ENCODE peak calls at places on chromosomes 12 and 14, in ten cellular contexts. I is adrenal gland; P is RCC 7860; O is brain microvascular endothelial cell; Q is vagina; T is nucleus accumbens; U is stimulated activated CD8-positive, alpha-beta memory T cell treated with anti-CD3 and anti-CD28 coated beads, Interleukin-2, amount 100 ng/mL, for 1 hour; L is stimulated activated CD4-positive, alpha-beta T cell treated with anti-CD3 and anti-CD28 coated beads, Interleukin-4, amount 100 ng/mL, for 4 hours; A is Panc1; X is uterus. V is an unnamed sample.

GRCh38 chr14:81276699-81277069 is 55.9 kb upstream of the GTF2A1 start:
- DNase-seq in I (no peak), P (no peak), O (no peak), Q (no peak), T (no peak), U (no peak), L (no peak), A (no peak), X (no peak), V (no peak)

GRCh38 chr12:4037747-4038312 is 164.6 kb upstream of the PARP11 start:
- DNase-seq in I (peak), P (no peak), O (peak), Q (no peak), T (no peak), U (no peak), L (no peak), A (no peak), X (peak), V (no peak)

GRCh38 chr12:124411291-124411878 is 116.5 kb downstream of the RFLNA start:
- DNase-seq in I (peak), P (peak), O (peak), Q (no peak), T (no peak), U (no peak), L (no peak), A (no peak), X (peak), V (no peak)

GRCh38 chr14:88993946-88994345 is 169.5 kb downstream of the TTC8 start:
- DNase-seq in I (no peak), P (peak), O (peak), Q (no peak), T (no peak), U (no peak), L (no peak), A (no peak), X (no peak), V (no peak)

GRCh38 chr12:47085815-47086252 is 6.1 kb upstream of the AMIGO2 start:
- DNase-seq in I (no peak), P (peak), O (peak), Q (no peak), T (no peak), U (peak), L (no peak), A (no peak), X (no peak), V (no peak)

GRCh38 chr12:60195483-60195882 is 599.7 kb downstream of the SLC16A7 start:
- DNase-seq in I (no peak), P (no peak), O (no peak), Q (no peak), T (no peak), U (no peak), L (no peak), A (no peak), X (no peak), V (no peak)

GRCh38 chr12:49533331-49533730 is 5.5 kb upstream of the KCNH3 start:
- DNase-seq in I (no peak), P (no peak), O (no peak), Q (no peak), T (no peak), U (no peak), L (no peak), A (no peak), X (no peak), V (no peak)

GRCh38 chr14:72638021-72638420 is 255.9 kb downstream of the DPF3 start:
- DNase-seq in I (peak), P (peak), O (peak), Q (no peak), T (no peak), U (no peak), L (no peak), A (no peak), X (no peak), V (no peak)

GRCh38 chr14:104252256-104253215 is 114.1 kb downstream of the KIF26A start:
- DNase-seq in I (peak), P (no peak), O (no peak), Q (no peak), T (no peak), U (no peak), L (no peak), A (no peak), X (no peak), V (no peak)

GRCh38 chr14:74528886-74529285 is 35.3 kb downstream of the ISCA2 start:
- DNase-seq in I (no peak), P (no peak), O (no peak), Q (no peak), T (no peak), U (no peak), L (no peak), A (no peak), X (no peak), V (no peak)

GRCh38 chr14:101601603-101602465 is 40.5 kb downstream of the DIO3 start:
- DNase-seq in I (no peak), P (no peak), O (no peak), Q (peak), T (no peak), U (no peak), L (no peak), A (no peak), X (no peak), V (peak)

GRCh38 chr12:131491155-131491554 is 219.7 kb upstream of the SFSWAP start:
- DNase-seq in I (no peak), P (no peak), O (no peak), Q (no peak), T (no peak), U (no peak), L (no peak), A (no peak), X (no peak), V (no peak)

GRCh38 chr12:26017484-26018211 is 59.2 kb downstream of the RASSF8 start:
- DNase-seq in I (peak), P (no peak), O (no peak), Q (no peak), T (no peak), U (no peak), L (no peak), A (peak), X (no peak), V (no peak)

GRCh38 chr14:33987565-33988080 is 36.7 kb upstream of the EGLN3 start:
- DNase-seq in I (no peak), P (no peak), O (no peak), Q (no peak), T (no peak), U (no peak), L (no peak), A (no peak), X (no peak), V (no peak)

GRCh38 chr12:5309654-5310053 is 122.3 kb upstream of the NTF3 start:
- DNase-seq in I (no peak), P (peak), O (no peak), Q (no peak), T (no peak), U (no peak), L (no peak), A (no peak), X (no peak), V (no peak)

GRCh38 chr12:81610955-81611889 is 147.9 kb downstream of the PPFIA2 start:
- DNase-seq in I (no peak), P (no peak), O (no peak), Q (no peak), T (no peak), U (no peak), L (no peak), A (no peak), X (no peak), V (no peak)

GRCh38 chr12:106682594-106683234 is 91.8 kb upstream of the RIC8B start:
- DNase-seq in I (no peak), P (peak), O (no peak), Q (no peak), T (no peak), U (no peak), L (no peak), A (no peak), X (no peak), V (no peak)

V was measured in activated B cell treated with CpG ODN at 0.5 μM for 24 hours.